ENCODE peak calls at places on chromosomes 7 and 10, in ten cellular contexts. Y is GM03348; N is activated T-helper 1 cell treated with Interleukin-2 at 50 U/mL for 16 hours; G is NCI-H2081; P is dermis microvascular lymphatic vessel endothelial cell; J is posterior cingulate gyrus; O is sigmoid colon; F is aorta; V is retina; I is CD8-positive, alpha-beta memory T cell. L is an unnamed sample.
A peak's percentile ranks its signal among the peaks of the same experiment; 100 is the strongest.

GRCh38 chr10:49735161-49735560 is 27.0 kb downstream of the OGDHL start:
- DNase-seq in O (no peak), V (no peak), Y (no peak), P (no peak), I (no peak), G (no peak), J (no peak), N (no peak), F (peak; percentile 54), L (no peak)

GRCh38 chr7:50665403-50666123 is 100.4 kb upstream of the DDC start:
- DNase-seq in P (peak; percentile 35), V (no peak), J (no peak), N (no peak), G (no peak), I (no peak), O (peak; percentile 66), F (peak; percentile 84), Y (no peak), L (no peak)

GRCh38 chr10:77639756-77640155 is 2.1 kb upstream of the KCNMA1 start:
- DNase-seq in J (no peak), G (no peak), P (no peak), O (no peak), F (no peak), V (no peak), N (no peak), I (no peak), Y (no peak), L (no peak)

GRCh38 chr10:86226801-86227201 is 139.8 kb downstream of the GRID1 start:
- DNase-seq in O (no peak), P (no peak), G (no peak), Y (no peak), N (no peak), V (no peak), J (no peak), F (no peak), I (no peak), L (peak; percentile 13)

GRCh38 chr7:2037805-2038635 is 194.7 kb downstream of the MAD1L1 start:
- DNase-seq in I (peak; percentile 40), V (no peak), G (no peak), Y (no peak), N (no peak), O (peak; percentile 53), P (no peak), J (peak; percentile 52), F (peak; percentile 67), L (peak; percentile 92)

GRCh38 chr10:74255800-74256422 is 104.9 kb downstream of the ADK start:
- DNase-seq in I (no peak), V (no peak), N (no peak), G (peak; percentile 74), P (no peak), O (no peak), Y (no peak), J (no peak), F (no peak), L (peak; percentile 32)

GRCh38 chr10:81696609-81697388 is 178.2 kb upstream of the NRG3 start:
- DNase-seq in V (peak; percentile 49), P (no peak), J (peak; percentile 78), G (no peak), O (no peak), N (no peak), Y (no peak), F (no peak), I (no peak), L (no peak)

GRCh38 chr7:134645935-134646334 is 718 bp upstream of the BPGM start:
- DNase-seq in J (no peak), N (no peak), P (peak; percentile 63), I (peak; percentile 30), O (no peak), Y (no peak), G (peak; percentile 37), V (no peak), F (no peak), L (peak; percentile 27)

GRCh38 chr7:16619979-16620408 is 25.6 kb downstream of the ANKMY2 start:
- DNase-seq in O (no peak), I (no peak), G (no peak), P (no peak), Y (no peak), F (no peak), J (no peak), N (no peak), V (no peak), L (no peak)

GRCh38 chr7:4527988-4528641 is 154.0 kb upstream of the FOXK1 start:
- DNase-seq in G (no peak), F (no peak), I (no peak), O (no peak), N (no peak), Y (no peak), J (no peak), V (no peak), P (no peak), L (no peak)

GRCh38 chr7:128263420-128263819 is 22.3 kb downstream of the LEP start:
- DNase-seq in N (no peak), I (no peak), V (no peak), G (no peak), P (no peak), F (no peak), O (no peak), J (no peak), Y (no peak), L (peak; percentile 64)

GRCh38 chr10:104424719-104425118 is 71.1 kb downstream of the CFAP58 start:
- DNase-seq in F (no peak), J (no peak), I (no peak), P (no peak), Y (no peak), O (no peak), V (no peak), N (no peak), G (no peak), L (no peak)

GRCh38 chr10:27620425-27621397 is 116.6 kb downstream of the RAB18 start:
- DNase-seq in G (no peak), Y (peak; percentile 83), V (no peak), I (no peak), J (no peak), P (no peak), F (no peak), N (no peak), O (peak; percentile 69), L (no peak)

GRCh38 chr7:17939670-17940301 is 508 bp downstream of the SNX13 start:
- DNase-seq in Y (peak; percentile 64), F (peak; percentile 81), I (no peak), N (peak; percentile 23), J (peak; percentile 86), V (no peak), P (peak; percentile 54), G (peak; percentile 48), O (peak; percentile 71), L (peak; percentile 52)

GRCh38 chr10:62082729-62083412 is 181.4 kb downstream of the ARID5B start:
- DNase-seq in N (peak; percentile 15), J (no peak), Y (no peak), V (no peak), I (peak; percentile 55), P (peak; percentile 95), O (no peak), F (no peak), G (peak; percentile 55), L (no peak)

GRCh38 chr10:6009159-6009558 is 31.8 kb upstream of the IL15RA start:
- DNase-seq in J (no peak), I (no peak), F (no peak), Y (peak; percentile 74), V (no peak), P (no peak), G (no peak), O (no peak), N (no peak), L (peak; percentile 58)

GRCh38 chr10:6297951-6298381 is 95.2 kb downstream of the PFKFB3 start:
- DNase-seq in P (no peak), G (no peak), N (no peak), F (no peak), J (no peak), I (no peak), V (no peak), O (no peak), Y (no peak), L (peak; percentile 23)

GRCh38 chr10:97759981-97760345 is 11.8 kb downstream of the SFRP5 start:
- DNase-seq in Y (no peak), J (peak; percentile 62), V (no peak), N (no peak), P (no peak), O (no peak), I (no peak), F (peak; percentile 27), G (no peak), L (no peak)

GRCh38 chr10:5816170-5816569 is 2.9 kb upstream of the GDI2 start:
- DNase-seq in Y (no peak), O (no peak), N (no peak), V (no peak), P (no peak), F (no peak), I (no peak), J (no peak), G (no peak), L (peak; percentile 18)

GRCh38 chr10:121583258-121583657 is 15.0 kb downstream of the FGFR2 start:
- DNase-seq in G (no peak), P (no peak), I (no peak), N (no peak), F (no peak), J (peak; percentile 69), Y (no peak), O (no peak), V (no peak), L (no peak)

GRCh38 chr7:41256186-41256945 is 446.5 kb downstream of the INHBA start:
- DNase-seq in N (no peak), O (no peak), V (no peak), F (no peak), Y (peak; percentile 29), J (no peak), I (no peak), P (no peak), G (no peak), L (no peak)

GRCh38 chr10:78332013-78332412 is 298.4 kb downstream of the RPS24 start:
- DNase-seq in G (no peak), J (no peak), O (peak; percentile 92), N (no peak), V (no peak), Y (peak; percentile 72), P (no peak), I (no peak), F (no peak), L (no peak)

GRCh38 chr7:40315277-40315676 is 180.5 kb downstream of the SUGCT start:
- DNase-seq in J (no peak), Y (no peak), F (no peak), P (no peak), G (no peak), O (no peak), I (no peak), V (no peak), N (no peak), L (no peak)

GRCh38 chr7:74544706-74545469 is 91.2 kb downstream of the GTF2IRD1 start:
- DNase-seq in J (no peak), P (peak; percentile 53), N (no peak), G (peak; percentile 69), V (no peak), O (no peak), I (no peak), Y (peak; percentile 40), F (no peak), L (peak; percentile 94)

GRCh38 chr10:123868058-123868995 is 23.3 kb downstream of the CPXM2 start:
- DNase-seq in V (no peak), G (peak; percentile 3), J (no peak), O (no peak), I (no peak), Y (no peak), N (no peak), P (no peak), F (no peak), L (no peak)

GRCh38 chr7:74604326-74605020 is 53.0 kb upstream of the GTF2I start:
- DNase-seq in J (no peak), P (no peak), N (no peak), Y (peak; percentile 44), F (peak; percentile 86), G (no peak), V (no peak), O (no peak), I (no peak), L (no peak)

GRCh38 chr7:28533731-28534531 is 121.6 kb downstream of the CREB5 start:
- DNase-seq in Y (peak; percentile 39), V (no peak), O (peak; percentile 76), G (no peak), J (no peak), P (peak; percentile 42), N (no peak), I (no peak), F (no peak), L (no peak)

GRCh38 chr7:112238330-112238729 is 31.8 kb downstream of the ZNF277 start:
- DNase-seq in G (no peak), Y (no peak), I (no peak), P (no peak), J (no peak), O (no peak), V (no peak), F (no peak), N (no peak), L (no peak)

L was measured in OCI-M1.